ENCODE peak calls at places on chromosomes 4 and X, in five cellular contexts. C is K562, J is SK-N-SH, P is HEK293T, T is HepG2. X is an unnamed sample.

GRCh38 chrX:19127649-19128168 is 5.4 kb upstream of the ADGRG2 start:
- DNase-seq in C (no peak), J (no peak), P (no peak), T (no peak), X (no peak)

GRCh38 chrX:19707472-19707871 is 179.9 kb downstream of the SH3KBP1 start:
- DNase-seq in C (no peak), J (peak; percentile 17), P (no peak), T (no peak), X (no peak)

GRCh38 chr4:91958651-91959050 is 345.1 kb upstream of the GRID2 start:
- DNase-seq in C (peak; percentile 3), J (peak; percentile 9), P (peak; percentile 15), T (no peak), X (no peak)

GRCh38 chrX:119325456-119325855 is 73.7 kb upstream of the SLC25A43 start:
- DNase-seq in C (no peak), J (no peak), P (no peak), T (no peak), X (no peak)

GRCh38 chr4:173334085-173334890 is at the start of gene HMGB2:
- DNase-seq in C (peak; percentile 99), J (peak; percentile 97), P (peak; percentile 94), T (peak; percentile 99), X (peak; percentile 99)

GRCh38 chr4:145805490-145805889 is 125.5 kb downstream of the C4orf51 start:
- DNase-seq in C (no peak), J (no peak), P (no peak), T (peak; percentile 80), X (no peak)

GRCh38 chr4:10965196-10965595 is 280.6 kb upstream of the CLNK start:
- DNase-seq in C (no peak), J (no peak), P (no peak), T (no peak), X (no peak)

GRCh38 chr4:123418486-123418931 is 21.9 kb downstream of the SPRY1 start:
- DNase-seq in C (no peak), J (no peak), P (no peak), T (peak; percentile 97), X (no peak)

GRCh38 chrX:50762578-50762977 is 51.4 kb downstream of the SHROOM4 start:
- DNase-seq in C (no peak), J (no peak), P (no peak), T (no peak), X (no peak)

GRCh38 chr4:76726631-76727030 is 171.3 kb downstream of the SOWAHB start:
- DNase-seq in C (no peak), J (no peak), P (no peak), T (no peak), X (no peak)

GRCh38 chr4:128686810-128687209 is 122.7 kb upstream of the JADE1 start:
- DNase-seq in C (no peak), J (no peak), P (no peak), T (no peak), X (no peak)

GRCh38 chr4:13539721-13540445 is 4.4 kb downstream of the NKX3-2 start:
- DNase-seq in C (peak; percentile 4), J (peak; percentile 35), P (no peak), T (no peak), X (no peak)

GRCh38 chrX:71365876-71366673 is at the start of gene TAF1:
- DNase-seq in C (peak; percentile 92), J (peak; percentile 89), P (peak; percentile 90), T (peak; percentile 96), X (peak; percentile 95)

GRCh38 chr4:6372649-6373525 is 99.5 kb downstream of the PPP2R2C start:
- DNase-seq in C (peak; percentile 92), J (peak; percentile 83), P (peak; percentile 72), T (peak; percentile 35), X (peak; percentile 5)

GRCh38 chr4:174375422-174375821 is 91.7 kb downstream of the CEP44 start:
- DNase-seq in C (no peak), J (no peak), P (no peak), T (peak; percentile 7), X (no peak)

GRCh38 chrX:16797358-16797757 is 11.1 kb downstream of the TXLNG start:
- DNase-seq in C (no peak), J (no peak), P (no peak), T (no peak), X (no peak)

GRCh38 chr4:54625391-54625790 is 32.4 kb upstream of the KIT start:
- DNase-seq in C (no peak), J (no peak), P (no peak), T (no peak), X (no peak)

GRCh38 chrX:24982306-24982965 is 33.3 kb downstream of the ARX start:
- DNase-seq in C (no peak), J (no peak), P (no peak), T (no peak), X (no peak)

GRCh38 chr4:86921608-86922252 is 13.1 kb upstream of the AFF1 start:
- DNase-seq in C (no peak), J (no peak), P (no peak), T (no peak), X (no peak)

GRCh38 chrX:154695913-154696312 is 42.5 kb upstream of the CTAG2 start:
- DNase-seq in C (no peak), J (no peak), P (no peak), T (no peak), X (no peak)

GRCh38 chrX:52424658-52425057 is 55.8 kb downstream of the XAGE2 start:
- DNase-seq in C (no peak), J (no peak), P (no peak), T (no peak), X (no peak)

GRCh38 chr4:13705521-13706035 is 78.1 kb upstream of the BOD1L1 start:
- DNase-seq in C (no peak), J (peak; percentile 24), P (no peak), T (no peak), X (no peak)

GRCh38 chr4:183961772-183962171 is 56.7 kb downstream of the STOX2 start:
- DNase-seq in C (no peak), J (no peak), P (no peak), T (no peak), X (no peak)

GRCh38 chr4:151675366-151676060 is 85.3 kb downstream of the GATB start:
- DNase-seq in C (no peak), J (peak; percentile 43), P (no peak), T (no peak), X (no peak)

GRCh38 chr4:853416-853781 is 27.5 kb upstream of the CPLX1 start:
- DNase-seq in C (no peak), J (peak; percentile 30), P (no peak), T (no peak), X (no peak)

GRCh38 chr4:22416403-22416802 is 99.5 kb downstream of the ADGRA3 start:
- DNase-seq in C (no peak), J (no peak), P (no peak), T (no peak), X (no peak)

GRCh38 chrX:784829-785228 is 154.2 kb downstream of the SHOX start:
- DNase-seq in C (no peak), J (no peak), P (no peak), T (no peak), X (no peak)

GRCh38 chrX:130726661-130727060 is 176.3 kb downstream of the ENOX2 start:
- DNase-seq in C (no peak), J (no peak), P (no peak), T (no peak), X (no peak)

GRCh38 chr4:107945809-107946208 is 14.5 kb downstream of the CYP2U1 start:
- DNase-seq in C (no peak), J (no peak), P (no peak), T (no peak), X (no peak)

GRCh38 chr4:144449623-144450022 is 196.3 kb upstream of the HHIP start:
- DNase-seq in C (no peak), J (no peak), P (no peak), T (no peak), X (no peak)

GRCh38 chrX:55663584-55663983 is 40.4 kb downstream of the FOXR2 start:
- DNase-seq in C (no peak), J (no peak), P (no peak), T (no peak), X (no peak)

GRCh38 chr4:103484521-103484920 is 235.3 kb downstream of the TACR3 start:
- DNase-seq in C (no peak), J (no peak), P (no peak), T (no peak), X (no peak)
- TF ChIP-seq FOXM1 in C (no peak), J (no peak), P (no peak), T (no peak), X (no peak)

GRCh38 chrX:151239748-151240147 is 63.4 kb downstream of the GPR50 start:
- DNase-seq in C (no peak), J (no peak), P (no peak), T (no peak), X (no peak)
- TF ChIP-seq FOXM1 in C (no peak), J (no peak), P (no peak), T (no peak), X (no peak)

GRCh38 chr4:80266267-80266901 is at the start of gene FGF5:
- DNase-seq in C (peak; percentile 84), J (peak; percentile 83), P (peak; percentile 71), T (no peak), X (no peak)
- TF ChIP-seq FOXM1 in C (no peak), J (no peak), P (no peak), T (no peak), X (no peak)

GRCh38 chr4:89995006-89995405 is 100.4 kb downstream of the MMRN1 start:
- DNase-seq in C (no peak), J (no peak), P (no peak), T (no peak), X (no peak)
- TF ChIP-seq FOXM1 in C (no peak), J (no peak), P (no peak), T (no peak), X (no peak)

DNA sequence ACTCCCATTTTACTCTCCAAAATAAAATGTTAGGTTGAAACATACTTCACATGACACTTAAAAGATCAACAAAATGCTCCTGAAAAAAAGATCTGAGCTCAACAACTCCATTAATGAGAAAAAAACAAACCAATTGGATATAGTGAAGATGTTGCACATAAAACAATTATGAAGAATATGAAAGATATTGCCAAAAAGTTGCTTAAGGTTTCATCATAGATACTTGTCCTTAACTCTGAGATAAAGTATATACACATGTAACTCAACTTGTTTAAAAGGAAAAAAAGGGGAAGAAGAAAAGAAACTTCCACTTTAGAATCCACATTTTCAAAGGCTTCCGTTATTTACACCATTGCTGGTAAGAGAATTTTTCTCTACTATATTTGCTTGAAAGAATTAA is 2.7 kb downstream of the AFAP1 start:
- DNase-seq in C (no peak), J (no peak), P (no peak), T (no peak), X (no peak)
- TF ChIP-seq FOXM1 in C (no peak), J (no peak), P (no peak), T (no peak), X (no peak)

GRCh38 chrX:2894885-2895292 is 34.2 kb downstream of the ARSD start:
- DNase-seq in C (no peak), J (peak; percentile 72), P (peak; percentile 64), T (peak; percentile 37), X (no peak)
- TF ChIP-seq FOXM1 in C (no peak), J (peak; percentile 70), P (no peak), T (no peak), X (no peak)

GRCh38 chr4:73867783-73868182 is 1.4 kb upstream of the CXCL1 start:
- DNase-seq in C (no peak), J (no peak), P (no peak), T (no peak), X (no peak)
- TF ChIP-seq FOXM1 in C (no peak), J (no peak), P (no peak), T (no peak), X (no peak)

GRCh38 chr4:38306482-38307071 is 346.4 kb downstream of the PTTG2 start:
- DNase-seq in C (no peak), J (no peak), P (no peak), T (no peak), X (peak; percentile 95)
- TF ChIP-seq FOXM1 in C (no peak), J (no peak), P (no peak), T (no peak), X (peak; percentile 93)

X was measured in GM12878.